ENCODE peak calls at places on chromosome 16, in ten cellular contexts. S is activated gamma-delta T cell, T is adipocyte, Q is T-helper 17 cell, C is natural killer cell, B is LoVo, A is ecto neural progenitor cell, F is substantia nigra, H is choroid plexus epithelial cell, K is psoas muscle. O is an unnamed sample.

GRCh38 chr16:87806608-87807546 is 41.1 kb upstream of the KLHDC4 start:
- DNase-seq in S (no peak), T (peak; percentile 95), Q (no peak), C (no peak), B (peak; percentile 85), A (no peak), F (no peak), H (peak; percentile 88), K (no peak), O (no peak)

GRCh38 chr16:716250-716607 is 1.3 kb downstream of the METRN start:
- DNase-seq in S (no peak), T (peak; percentile 31), Q (no peak), C (no peak), B (no peak), A (peak; percentile 92), F (peak; percentile 92), H (peak; percentile 68), K (no peak), O (peak; percentile 91)

GRCh38 chr16:12207939-12208338 is 231.4 kb downstream of the SNX29 start:
- DNase-seq in S (no peak), T (no peak), Q (no peak), C (no peak), B (no peak), A (no peak), F (no peak), H (no peak), K (no peak), O (no peak)

GRCh38 chr16:47847220-47847970 is 308.4 kb downstream of the ABCC12 start:
- DNase-seq in S (no peak), T (peak; percentile 15), Q (no peak), C (no peak), B (no peak), A (no peak), F (no peak), H (peak; percentile 66), K (no peak), O (no peak)

GRCh38 chr16:85750827-85751641 is at the start of gene C16orf74:
- DNase-seq in S (no peak), T (peak; percentile 82), Q (no peak), C (no peak), B (peak; percentile 68), A (peak; percentile 73), F (no peak), H (peak; percentile 50), K (no peak), O (no peak)

GRCh38 chr16:2691491-2692248 is 9.3 kb downstream of the KCTD5 start:
- DNase-seq in S (no peak), T (no peak), Q (no peak), C (no peak), B (no peak), A (no peak), F (peak; percentile 65), H (no peak), K (peak; percentile 83), O (no peak)

GRCh38 chr16:73066321-73066926 is 18.5 kb upstream of the ZFHX3 start:
- DNase-seq in S (no peak), T (no peak), Q (no peak), C (no peak), B (no peak), A (peak; percentile 60), F (no peak), H (no peak), K (no peak), O (no peak)

GRCh38 chr16:69319381-69319780 is 8.2 kb downstream of the VPS4A start:
- DNase-seq in S (no peak), T (no peak), Q (no peak), C (no peak), B (no peak), A (no peak), F (no peak), H (no peak), K (no peak), O (no peak)

GRCh38 chr16:46845952-46846351 is 15.0 kb upstream of the C16orf87 start:
- DNase-seq in S (no peak), T (no peak), Q (no peak), C (no peak), B (no peak), A (no peak), F (no peak), H (no peak), K (no peak), O (no peak)

GRCh38 chr16:48961546-48961945 is 320.1 kb downstream of the CBLN1 start:
- DNase-seq in S (no peak), T (no peak), Q (no peak), C (no peak), B (peak; percentile 47), A (no peak), F (no peak), H (no peak), K (no peak), O (no peak)

GRCh38 chr16:75660321-75660720 is 12.7 kb downstream of the TERF2IP start:
- DNase-seq in S (no peak), T (no peak), Q (no peak), C (no peak), B (no peak), A (no peak), F (peak; percentile 51), H (no peak), K (no peak), O (peak; percentile 60)

GRCh38 chr16:57106767-57107166 is 14.4 kb downstream of the CPNE2 start:
- DNase-seq in S (no peak), T (no peak), Q (no peak), C (no peak), B (no peak), A (no peak), F (no peak), H (no peak), K (no peak), O (no peak)

GRCh38 chr16:52424591-52424990 is 122.4 kb downstream of the TOX3 start:
- DNase-seq in S (no peak), T (no peak), Q (no peak), C (no peak), B (no peak), A (no peak), F (no peak), H (no peak), K (no peak), O (no peak)